ENCODE peak calls at places on chromosomes 4 and X, in six cellular contexts. D is transverse colon, G is substantia nigra, L is GM12878, U is pancreas, I is tibial nerve. A is an unnamed sample.

GRCh38 chr4:113449407-113449974 is 312.0 kb downstream of the CAMK2D start:
- DNase-seq in U (no peak), G (no peak), D (no peak), I (no peak), L (no peak), A (no peak)

GRCh38 chrX:150575415-150575814 is 7.0 kb downstream of the MTM1 start:
- DNase-seq in U (no peak), I (no peak), G (no peak), D (peak; percentile 13), L (no peak), A (peak; percentile 26)

GRCh38 chrX:69614896-69615295 is 1.0 kb upstream of the EDA start:
- DNase-seq in U (no peak), L (no peak), I (peak; percentile 12), D (no peak), G (no peak), A (no peak)

GRCh38 chrX:43860646-43861370 is 21.4 kb downstream of the MAOB start:
- DNase-seq in I (peak; percentile 29), G (no peak), U (peak; percentile 41), D (no peak), L (no peak), A (no peak)

GRCh38 chr4:39937683-39938268 is 39.9 kb downstream of the PDS5A start:
- DNase-seq in G (no peak), L (peak; percentile 48), D (no peak), U (no peak), I (no peak), A (no peak)

GRCh38 chrX:44828008-44828605 is 15.7 kb upstream of the DUSP21 start:
- DNase-seq in D (no peak), U (no peak), I (no peak), L (no peak), G (no peak), A (no peak)

GRCh38 chr4:18859468-18859867 is 837.9 kb upstream of the LCORL start:
- DNase-seq in G (no peak), U (no peak), L (no peak), D (no peak), I (no peak), A (no peak)

GRCh38 chr4:177250056-177250696 is 59.5 kb upstream of the NEIL3 start:
- DNase-seq in G (peak; percentile 49), U (peak; percentile 69), D (peak; percentile 73), L (no peak), I (peak; percentile 38), A (peak; percentile 46)

GRCh38 chr4:170025523-170026252 is 507 bp downstream of the MFAP3L start:
- DNase-seq in I (peak; percentile 9), L (no peak), G (peak; percentile 33), U (peak; percentile 23), D (peak; percentile 11), A (no peak)

GRCh38 chr4:170030121-170030520 is 3.9 kb upstream of the MFAP3L start:
- DNase-seq in I (no peak), L (no peak), D (no peak), G (no peak), U (no peak), A (no peak)

GRCh38 chr4:170027181-170027829 is 1.1 kb upstream of the MFAP3L start:
- DNase-seq in I (peak; percentile 96), G (peak; percentile 89), L (peak; percentile 35), D (peak; percentile 96), U (peak; percentile 94), A (peak; percentile 79)

GRCh38 chr4:170022211-170022610 is 4.0 kb downstream of the MFAP3L start:
- DNase-seq in D (no peak), I (no peak), U (no peak), L (no peak), G (no peak), A (no peak)

GRCh38 chr4:170026253-170026991 is at the start of gene MFAP3L:
- DNase-seq in G (peak; percentile 74), I (peak; percentile 66), D (peak; percentile 91), L (no peak), U (peak; percentile 90), A (peak; percentile 87)
- H3K27ac ChIP-seq in G (peak within 1 kb of the TSS; percentile 96), I (peak within 1 kb of the TSS; percentile 86), D (peak within 1 kb of the TSS; percentile 96), L (no peak within 1 kb of the TSS), U (peak within 1 kb of the TSS; percentile 70), A (peak within 1 kb of the TSS; percentile 61)

DNA sequence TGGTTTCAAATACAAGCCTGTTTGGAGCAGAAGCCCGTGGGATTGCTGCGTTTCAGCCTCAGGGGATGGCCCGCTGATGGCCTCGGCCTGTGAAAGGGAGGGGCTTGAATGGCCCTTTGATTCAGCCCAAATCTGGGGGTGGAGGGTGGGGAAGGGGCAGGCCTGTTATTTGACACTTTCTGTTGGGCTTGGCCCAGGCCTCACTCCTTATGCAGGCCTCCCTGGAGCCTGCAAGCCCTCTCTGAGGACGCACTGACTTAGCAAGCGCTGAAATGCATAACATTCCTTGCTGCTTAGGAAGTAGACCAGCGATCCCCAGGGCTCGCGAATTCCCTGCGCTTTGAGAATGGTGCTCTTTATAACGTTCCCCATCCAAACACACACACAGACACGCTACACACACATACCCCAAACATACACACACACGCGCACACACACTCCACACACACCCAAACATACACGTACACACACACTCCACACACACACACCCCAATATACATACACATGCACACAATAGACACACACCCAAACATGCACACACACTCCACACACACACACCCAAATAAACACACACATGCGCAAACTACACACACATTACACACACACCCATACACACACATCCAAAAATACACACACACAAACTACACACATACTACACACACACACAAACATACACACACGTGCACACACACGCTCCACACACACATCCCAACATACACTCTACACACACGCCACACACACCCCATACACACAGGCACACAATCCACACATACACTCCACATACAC is 29.6 kb downstream of the TLR10 start:
- DNase-seq in U (peak; percentile 57), D (peak; percentile 62), G (no peak), I (peak; percentile 74), L (no peak), A (no peak)
- H3K27ac ChIP-seq in U (no peak overlapping the region), D (peak overlapping the region; percentile 17), G (no peak overlapping the region), I (peak overlapping the region; percentile 73), L (no peak overlapping the region), A (no peak overlapping the region)

GRCh38 chr4:54784188-54784671 is 126.5 kb downstream of the KIT start:
- DNase-seq in L (no peak), U (peak; percentile 12), I (peak; percentile 87), D (peak; percentile 70), G (peak; percentile 41), A (no peak)
- H3K27ac ChIP-seq in L (no peak overlapping the region), U (no peak overlapping the region), I (no peak overlapping the region), D (peak overlapping the region; percentile 42), G (peak overlapping the region; percentile 87), A (no peak overlapping the region)

GRCh38 chrX:30612250-30612655 is 34.7 kb upstream of the TASL start:
- DNase-seq in I (no peak), G (no peak), U (no peak), D (no peak), L (no peak), A (no peak)
- H3K27ac ChIP-seq in I (no peak overlapping the region), G (no peak overlapping the region), U (no peak overlapping the region), D (no peak overlapping the region), L (no peak overlapping the region), A (no peak overlapping the region)

DNA sequence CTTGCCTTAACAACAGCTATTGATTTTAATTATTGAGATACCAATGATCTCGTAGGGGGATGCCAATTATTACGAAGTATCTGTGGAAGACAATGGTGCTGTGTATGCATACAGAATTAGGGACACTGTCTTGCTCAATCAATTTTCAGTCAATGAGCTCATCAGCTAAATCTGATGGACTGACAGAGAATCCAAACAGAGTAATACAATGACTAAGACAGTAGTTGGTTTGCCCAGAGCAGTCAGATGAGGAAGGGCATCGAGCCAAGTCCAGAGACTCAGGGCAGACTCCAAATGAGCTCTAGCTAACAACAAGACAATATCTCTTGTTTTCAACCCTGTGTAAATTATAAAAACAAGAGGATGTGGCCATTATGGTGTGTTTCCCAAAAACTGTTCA is 14.7 kb upstream of the GSX2 start:
- DNase-seq in U (no peak), L (no peak), I (peak; percentile 77), G (peak; percentile 47), D (no peak), A (no peak)
- H3K27ac ChIP-seq in U (no peak overlapping the region), L (no peak overlapping the region), I (no peak overlapping the region), G (no peak overlapping the region), D (no peak overlapping the region), A (no peak overlapping the region)

GRCh38 chr4:101183224-101183623 is 164.1 kb downstream of the PPP3CA start:
- DNase-seq in L (no peak), G (no peak), I (no peak), D (no peak), U (no peak), A (no peak)

GRCh38 chr4:101187837-101188236 is 159.5 kb downstream of the PPP3CA start:
- DNase-seq in U (no peak), I (no peak), L (no peak), D (no peak), G (no peak), A (no peak)

GRCh38 chr4:101183658-101184373 is 163.5 kb downstream of the PPP3CA start:
- DNase-seq in L (no peak), G (no peak), I (no peak), U (no peak), D (no peak), A (no peak)

GRCh38 chr4:101186558-101187184 is 160.7 kb downstream of the PPP3CA start:
- DNase-seq in D (no peak), U (no peak), I (no peak), G (no peak), L (no peak), A (no peak)

DNA sequence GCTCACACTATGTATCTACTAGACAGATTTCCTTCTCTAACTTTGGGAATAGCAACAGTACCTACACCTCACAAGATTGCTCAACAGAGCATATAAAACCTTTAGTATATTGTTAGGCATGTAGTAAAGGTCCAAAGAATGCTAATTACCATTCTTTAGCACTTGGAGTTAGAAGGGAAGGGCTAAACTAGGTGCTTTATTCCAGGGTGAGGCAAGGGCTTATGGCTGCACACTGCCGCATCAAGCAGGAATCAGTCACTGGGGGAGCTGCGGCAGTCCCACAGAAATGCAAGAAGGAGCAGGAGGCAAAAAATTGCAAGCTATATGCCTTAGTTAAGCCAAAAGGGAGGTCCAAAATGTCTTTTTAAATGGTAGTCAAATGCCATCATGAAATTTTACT is 162.7 kb downstream of the PPP3CA start:
- DNase-seq in D (peak; percentile 65), I (no peak), G (no peak), L (no peak), U (no peak), A (no peak)
- H3K27ac ChIP-seq in D (peak overlapping the region; percentile 79), I (no peak overlapping the region), G (no peak overlapping the region), L (no peak overlapping the region), U (no peak overlapping the region), A (no peak overlapping the region)

GRCh38 chr4:53150631-53151488 is 215.0 kb downstream of the SCFD2 start:
- DNase-seq in D (no peak), U (no peak), I (no peak), L (no peak), G (no peak), A (no peak)

GRCh38 chr4:53147711-53148110 is 218.2 kb downstream of the SCFD2 start:
- DNase-seq in I (no peak), G (no peak), U (no peak), L (no peak), D (no peak), A (no peak)

GRCh38 chr4:53147179-53147578 is 218.7 kb downstream of the SCFD2 start:
- DNase-seq in I (no peak), G (no peak), D (no peak), U (no peak), L (no peak), A (no peak)

GRCh38 chr4:53152467-53152866 is 213.4 kb downstream of the SCFD2 start:
- DNase-seq in G (no peak), I (no peak), U (no peak), D (no peak), L (no peak), A (no peak)

DNA sequence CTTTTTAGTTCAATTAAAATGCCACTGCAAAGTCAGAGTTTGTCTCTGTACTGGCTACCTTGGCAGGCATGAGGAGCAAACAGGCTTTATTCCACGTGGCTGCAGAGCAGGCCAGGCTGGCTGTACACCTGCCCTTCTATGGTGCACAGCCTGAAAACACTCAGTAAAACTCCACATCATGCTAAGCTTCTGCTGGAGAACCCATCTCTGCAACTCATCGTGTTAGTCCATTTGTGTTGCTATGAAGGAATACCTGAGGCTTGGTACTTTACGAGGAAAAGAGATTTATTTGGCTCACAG is 214.4 kb downstream of the SCFD2 start:
- DNase-seq in U (no peak), I (no peak), G (no peak), L (no peak), D (no peak), A (no peak)
- H3K27ac ChIP-seq in U (no peak overlapping the region), I (no peak overlapping the region), G (no peak overlapping the region), L (no peak overlapping the region), D (no peak overlapping the region), A (no peak overlapping the region)